ENCODE peak calls at places on chromosomes 2 and 18, in seven cellular contexts. E is stimulated activated CD4-positive, alpha-beta T cell treated with anti-CD3 and anti-CD28 coated beads, TNF-alpha, amount 100 ng/mL, for 4 hours; N is fibroblast of mammary gland; X is epithelial cell of esophagus; B is activated CD4-positive, alpha-beta T cell treated with anti-CD3 and anti-CD28 coated beads for 24 hours; T is activated CD8-positive, alpha-beta memory T cell treated with anti-CD3 and anti-CD28 coated beads, Interleukin-2, amount 50 U/mL, for 4 hours; A is AG09309. W is an unnamed sample.

GRCh38 chr2:144099746-144100438 is 420.0 kb downstream of the ZEB2 start:
- DNase-seq in E (no peak), N (peak), X (peak), B (no peak), T (no peak), A (no peak), W (no peak)

GRCh38 chr18:48563027-48563426 is 24.2 kb downstream of the CTIF start:
- DNase-seq in E (no peak), N (peak), X (peak), B (no peak), T (no peak), A (peak), W (no peak)

GRCh38 chr2:232203936-232204335 is 174.6 kb upstream of the ALPP start:
- DNase-seq in E (no peak), N (peak), X (no peak), B (no peak), T (no peak), A (no peak), W (no peak)

GRCh38 chr2:169661263-169661662 is 32.9 kb downstream of the CFAP210 start:
- DNase-seq in E (no peak), N (no peak), X (no peak), B (no peak), T (no peak), A (no peak), W (no peak)

GRCh38 chr2:174750923-174751441 is 13.3 kb downstream of the CHRNA1 start:
- DNase-seq in E (no peak), N (no peak), X (no peak), B (no peak), T (peak), A (no peak), W (peak)

GRCh38 chr2:46521215-46521683 is 41.9 kb downstream of the TMEM247 start:
- DNase-seq in E (no peak), N (peak), X (no peak), B (no peak), T (no peak), A (peak), W (no peak)

GRCh38 chr2:72745679-72746368 is 80.0 kb downstream of the EXOC6B start:
- DNase-seq in E (no peak), N (peak), X (peak), B (no peak), T (no peak), A (peak), W (no peak)

GRCh38 chr2:173815778-173816177 is 149.4 kb downstream of the SP3 start:
- DNase-seq in E (no peak), N (no peak), X (peak), B (no peak), T (no peak), A (no peak), W (no peak)

GRCh38 chr2:55862673-55863390 is 60.8 kb downstream of the EFEMP1 start:
- DNase-seq in E (no peak), N (peak), X (peak), B (no peak), T (no peak), A (peak), W (no peak)

GRCh38 chr2:187138240-187138639 is 289.3 kb upstream of the ZSWIM2 start:
- DNase-seq in E (no peak), N (peak), X (peak), B (no peak), T (no peak), A (no peak), W (no peak)

W was measured in stimulated activated naive CD8-positive, alpha-beta T cell treated with anti-CD3 and anti-CD28 coated beads, Interleukin-15, amount 100 ng/mL, for 72 hours.